ENCODE peak calls at places on chromosomes 1 and 21, in six cellular contexts. S is HCT116, B is A549, U is K562, I is GM12878, D is HepG2. J is an unnamed sample.

GRCh38 chr1:66618390-66618789 is 84.4 kb downstream of the SGIP1 start:
- DNase-seq in S (no peak), B (no peak), U (no peak), I (no peak), D (no peak), J (no peak)

GRCh38 chr1:168408531-168409242 is 128.0 kb downstream of the TBX19 start:
- DNase-seq in S (peak), B (peak), U (no peak), I (peak), D (peak), J (no peak)

GRCh38 chr1:150513275-150513885 is 2.2 kb upstream of the FALEC start:
- DNase-seq in S (no peak), B (no peak), U (peak), I (no peak), D (no peak), J (no peak)

GRCh38 chr1:87370519-87370918 is 41.8 kb downstream of the LMO4 start:
- DNase-seq in S (no peak), B (no peak), U (no peak), I (no peak), D (no peak), J (no peak)

GRCh38 chr1:8595919-8596318 is 221.5 kb downstream of the RERE start:
- DNase-seq in S (no peak), B (no peak), U (no peak), I (peak), D (no peak), J (no peak)

GRCh38 chr1:224061436-224061835 is 52.5 kb upstream of the FBXO28 start:
- DNase-seq in S (no peak), B (no peak), U (peak), I (no peak), D (no peak), J (no peak)

GRCh38 chr21:31548688-31549087 is 110.8 kb upstream of the SOD1 start:
- DNase-seq in S (no peak), B (no peak), U (no peak), I (no peak), D (no peak), J (no peak)

GRCh38 chr1:39478536-39478935 is 12.9 kb upstream of the BMP8A start:
- DNase-seq in S (no peak), B (no peak), U (no peak), I (no peak), D (no peak), J (no peak)

GRCh38 chr1:243313635-243314536 is 58.0 kb downstream of the SDCCAG8 start:
- DNase-seq in S (no peak), B (no peak), U (no peak), I (peak), D (no peak), J (no peak)

GRCh38 chr21:25963186-25963585 is 207.4 kb downstream of the APP start:
- DNase-seq in S (peak), B (peak), U (no peak), I (no peak), D (no peak), J (no peak)

GRCh38 chr1:236163460-236164153 is 21.3 kb downstream of the GPR137B start:
- DNase-seq in S (no peak), B (no peak), U (no peak), I (no peak), D (no peak), J (no peak)

GRCh38 chr1:231420299-231420958 is 1.7 kb downstream of the EGLN1 start:
- DNase-seq in S (no peak), B (no peak), U (peak), I (no peak), D (no peak), J (peak)

GRCh38 chr21:45074818-45075605 is 632 bp downstream of the ADARB1 start:
- DNase-seq in S (no peak), B (peak), U (peak), I (no peak), D (no peak), J (peak)

GRCh38 chr1:12344611-12345299 is 114.9 kb downstream of the VPS13D start:
- DNase-seq in S (no peak), B (no peak), U (no peak), I (peak), D (no peak), J (peak)

GRCh38 chr1:36134805-36135339 is 9.8 kb upstream of the COL8A2 start:
- DNase-seq in S (no peak), B (peak), U (peak), I (no peak), D (peak), J (no peak)

GRCh38 chr1:158285756-158286241 is 3.9 kb upstream of the CD1C start:
- DNase-seq in S (no peak), B (no peak), U (no peak), I (peak), D (no peak), J (peak)

GRCh38 chr1:215526147-215526845 is 40.8 kb upstream of the KCTD3 start:
- DNase-seq in S (peak), B (peak), U (peak), I (peak), D (peak), J (no peak)

GRCh38 chr1:73604739-73605138 is 593.2 kb downstream of the LRRIQ3 start:
- DNase-seq in S (no peak), B (no peak), U (no peak), I (no peak), D (no peak), J (no peak)

GRCh38 chr21:40422851-40423635 is 423.9 kb downstream of the DSCAM start:
- DNase-seq in S (no peak), B (no peak), U (no peak), I (no peak), D (no peak), J (no peak)

GRCh38 chr1:230359992-230360391 is 66.1 kb downstream of the PGBD5 start:
- DNase-seq in S (no peak), B (no peak), U (no peak), I (no peak), D (no peak), J (no peak)

GRCh38 chr1:232868793-232869491 is 63.7 kb downstream of the MAP10 start:
- DNase-seq in S (peak), B (peak), U (no peak), I (no peak), D (no peak), J (peak)

GRCh38 chr1:30321216-30321910 is 402.0 kb downstream of the MATN1 start:
- DNase-seq in S (no peak), B (no peak), U (no peak), I (no peak), D (no peak), J (no peak)
- H3K27ac ChIP-seq in S (no peak), B (no peak), U (no peak), I (no peak), D (no peak), J (no peak)

DNA sequence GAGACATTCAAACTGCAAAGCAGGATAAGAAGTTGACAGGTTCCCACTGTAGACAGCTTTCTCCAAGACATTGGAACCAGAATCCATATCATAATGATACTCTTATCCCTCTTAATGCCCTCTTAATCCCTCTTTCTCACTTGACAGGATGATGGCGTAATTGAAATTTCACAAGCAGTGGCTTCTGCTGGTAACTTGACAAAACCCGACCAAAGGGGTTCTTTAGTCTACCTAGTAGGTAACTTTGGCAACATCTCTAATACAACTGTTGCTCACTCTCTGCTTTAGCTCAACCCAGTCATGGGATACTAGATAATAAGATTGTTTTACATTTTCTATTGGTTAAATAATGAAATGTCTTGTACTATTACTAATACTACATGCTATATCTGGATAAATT is 34.7 kb downstream of the S100A10 start:
- DNase-seq in S (no peak), B (no peak), U (no peak), I (no peak), D (no peak), J (peak)
- TF ChIP-seq REST in S (no peak), B (no peak), U (no peak), I (no peak), D (no peak), J (no peak)

GRCh38 chr1:198265073-198265661 is 108.4 kb downstream of the NEK7 start:
- DNase-seq in S (no peak), B (no peak), U (peak), I (no peak), D (no peak), J (no peak)
- H3K27ac ChIP-seq in S (no peak), B (no peak), U (peak), I (no peak), D (no peak), J (no peak)

GRCh38 chr1:91685994-91686393 is 185.3 kb downstream of the CDC7 start:
- DNase-seq in S (no peak), B (no peak), U (no peak), I (no peak), D (no peak), J (no peak)
- TF ChIP-seq REST in S (no peak), B (no peak), U (no peak), I (no peak), D (no peak), J (no peak)

DNA sequence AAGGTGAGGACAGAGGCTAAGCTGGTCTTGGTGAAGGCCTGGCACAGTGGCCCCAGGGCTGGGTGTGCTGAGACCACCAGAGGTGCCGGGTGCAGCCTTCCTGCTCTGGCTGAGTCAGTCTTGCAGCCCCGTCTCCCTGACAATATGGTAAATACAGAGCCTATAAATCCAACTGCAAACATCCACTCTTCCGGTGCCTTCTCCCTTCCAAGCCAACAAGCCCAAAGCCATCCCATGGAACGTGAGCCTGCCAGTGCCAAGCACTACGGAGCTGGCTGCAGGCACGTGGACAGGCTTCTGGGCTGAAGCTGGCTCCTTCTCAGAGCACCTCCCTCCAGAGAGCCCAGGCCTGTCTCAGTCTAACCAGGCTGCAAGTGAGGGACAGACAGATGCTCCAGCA is 70.0 kb downstream of the TRABD2B start:
- DNase-seq in S (no peak), B (peak), U (no peak), I (no peak), D (peak), J (no peak)
- H3K27ac ChIP-seq in S (no peak), B (no peak), U (no peak), I (no peak), D (no peak), J (no peak)

DNA sequence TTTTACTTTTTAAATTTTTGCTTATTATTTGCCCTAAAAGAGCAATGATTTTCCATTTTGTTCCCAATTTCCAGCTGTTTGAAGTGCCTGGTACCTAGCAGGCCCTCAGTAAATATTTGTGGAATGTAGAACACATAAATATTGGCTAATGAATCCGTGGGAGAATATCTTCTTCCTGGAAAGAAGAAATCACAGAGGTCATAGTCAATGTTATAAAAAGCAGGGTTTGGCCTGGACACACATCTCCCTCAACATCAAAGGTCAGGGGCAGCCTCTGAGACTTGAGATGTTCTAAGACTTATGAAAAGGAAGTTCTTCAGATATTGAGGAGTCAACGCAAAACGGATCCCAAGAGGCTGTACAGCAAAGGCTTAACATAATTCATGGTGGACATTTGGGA is 358.1 kb downstream of the HHAT start:
- DNase-seq in S (no peak), B (peak), U (no peak), I (no peak), D (no peak), J (no peak)
- TF ChIP-seq REST in S (no peak), B (no peak), U (no peak), I (no peak), D (no peak), J (no peak)

DNA sequence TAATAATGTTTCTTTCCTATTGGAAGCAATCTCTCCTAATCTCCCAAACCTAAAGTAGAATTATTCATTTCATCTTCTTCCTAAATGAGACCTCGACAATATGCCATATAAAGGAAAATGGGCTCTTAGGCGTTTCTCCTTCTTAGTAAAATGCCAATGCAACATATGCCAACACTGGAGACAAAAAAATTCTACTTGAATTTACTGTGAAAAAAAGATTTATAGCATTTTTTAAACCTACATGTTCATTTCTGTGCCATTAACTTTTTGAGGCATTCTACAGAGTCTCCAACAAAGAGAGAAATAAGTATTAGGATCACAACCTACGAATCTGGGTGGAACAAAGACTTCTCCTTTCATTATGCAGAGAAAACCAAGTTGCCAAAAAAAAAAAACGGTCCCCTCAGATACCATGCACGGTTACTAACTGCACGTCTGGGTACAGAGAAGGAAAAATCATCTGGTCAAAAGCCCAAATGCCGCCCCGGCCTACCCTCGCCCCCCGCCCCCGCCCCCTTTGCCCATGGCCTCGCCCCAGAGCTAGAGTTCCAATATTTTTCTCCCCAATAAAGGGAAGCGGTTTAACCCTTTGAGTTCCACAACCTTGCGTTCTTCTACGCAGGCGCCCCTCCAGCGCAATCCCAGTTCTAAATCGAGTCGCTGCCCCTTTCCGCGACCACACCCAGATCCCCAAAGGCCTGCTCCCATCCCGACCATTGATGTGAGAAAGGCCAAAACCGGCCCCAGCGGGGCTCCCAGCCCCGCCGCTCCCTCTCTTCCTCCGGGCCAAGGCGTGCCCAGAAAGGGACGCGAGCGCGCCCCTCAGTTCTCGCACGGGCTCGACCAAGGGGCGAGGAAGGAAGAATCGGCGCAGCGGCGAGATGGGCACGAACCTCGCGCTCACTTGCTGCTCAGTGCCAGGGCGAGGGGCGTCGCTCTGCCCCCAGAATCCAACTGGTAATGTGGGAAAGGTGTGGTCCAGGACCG is 982 bp downstream of the WDR47 start:
- DNase-seq in S (no peak), B (no peak), U (peak), I (no peak), D (no peak), J (peak)
- H3K27ac ChIP-seq in S (peak), B (peak), U (peak), I (peak), D (peak), J (peak)